ENCODE peak calls at places on chromosome X, in five cellular contexts. S is tibial artery, O is PC-3, Q is fibroblast of lung, W is left ventricle myocardium inferior. H is an unnamed sample.

GRCh38 chrX:150683112-150683511 is 10.1 kb upstream of the MTMR1 start:
- DNase-seq in O (no peak), Q (no peak), S (no peak), W (no peak), H (no peak)

GRCh38 chrX:66919280-66919832 is 280.5 kb upstream of the EDA2R start:
- DNase-seq in Q (no peak), W (no peak), O (peak; percentile 1), S (no peak), H (no peak)

GRCh38 chrX:137031039-137031438 is 2.8 kb downstream of the GPR101 start:
- DNase-seq in Q (no peak), W (no peak), S (no peak), O (no peak), H (no peak)

GRCh38 chrX:106612403-106612789 is 618 bp downstream of the RADX start:
- DNase-seq in Q (peak; percentile 12), W (no peak), O (peak; percentile 2), S (no peak), H (no peak)

GRCh38 chrX:37380920-37381319 is 31.8 kb downstream of the PRRG1 start:
- DNase-seq in S (no peak), W (no peak), Q (peak; percentile 85), O (peak; percentile 94), H (no peak)

GRCh38 chrX:23783569-23784486 is 855 bp downstream of the SAT1 start:
- DNase-seq in Q (peak; percentile 13), O (peak; percentile 17), S (no peak), W (no peak), H (no peak)

GRCh38 chrX:110123331-110123782 is 120.4 kb downstream of the TMEM164 start:
- DNase-seq in O (no peak), Q (no peak), W (no peak), S (no peak), H (no peak)

GRCh38 chrX:104343408-104344129 is 88.8 kb upstream of the ESX1 start:
- DNase-seq in O (peak; percentile 94), S (no peak), W (no peak), Q (peak; percentile 79), H (no peak)

GRCh38 chrX:119692241-119693031 is 532 bp downstream of the SEPTIN6 start:
- DNase-seq in Q (peak; percentile 27), S (peak; percentile 72), W (peak; percentile 28), O (peak; percentile 36), H (no peak)

GRCh38 chrX:25009407-25009806 is 6.4 kb downstream of the ARX start:
- DNase-seq in O (no peak), W (no peak), Q (no peak), S (no peak), H (no peak)

GRCh38 chrX:68724531-68725020 is 77.1 kb downstream of the STARD8 start:
- DNase-seq in O (no peak), Q (no peak), S (no peak), W (no peak), H (no peak)

GRCh38 chrX:22629105-22629725 is 356.5 kb downstream of the CBLL2 start:
- DNase-seq in O (peak; percentile 64), W (no peak), S (no peak), Q (peak; percentile 82), H (no peak)

GRCh38 chrX:147776988-147777387 is 134.7 kb upstream of the FMR1 start:
- DNase-seq in S (no peak), Q (no peak), W (no peak), O (no peak), H (no peak)

GRCh38 chrX:147779173-147779572 is 132.5 kb upstream of the FMR1 start:
- DNase-seq in S (no peak), O (no peak), W (no peak), Q (no peak), H (no peak)

DNA sequence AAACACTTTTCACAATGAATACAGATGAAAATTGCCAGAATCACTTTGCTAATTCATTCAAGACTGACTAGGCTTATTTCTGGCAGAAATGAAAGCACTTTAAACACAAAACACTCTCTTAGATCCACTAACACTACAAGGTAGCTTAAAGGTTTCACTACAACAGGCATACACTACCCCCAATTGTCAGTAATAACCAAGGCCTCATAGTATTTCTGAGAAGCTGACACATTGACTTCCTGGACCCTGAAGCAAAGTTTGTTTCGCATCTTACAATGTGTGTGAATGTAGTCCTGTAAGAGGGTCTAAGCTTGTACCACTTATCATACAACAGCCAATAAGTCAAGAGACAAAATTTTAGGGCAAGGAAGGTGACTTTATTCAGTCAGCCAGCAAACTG is 129.9 kb upstream of the FMR1 start:
- DNase-seq in S (no peak), W (no peak), O (no peak), Q (no peak), H (no peak)
- H3K27me3 ChIP-seq in S (no peaks in the 10 kb centered on the region), W (no peaks in the 10 kb centered on the region), O (no peaks in the 10 kb centered on the region), Q (no peaks in the 10 kb centered on the region), H (no peaks in the 10 kb centered on the region)

DNA sequence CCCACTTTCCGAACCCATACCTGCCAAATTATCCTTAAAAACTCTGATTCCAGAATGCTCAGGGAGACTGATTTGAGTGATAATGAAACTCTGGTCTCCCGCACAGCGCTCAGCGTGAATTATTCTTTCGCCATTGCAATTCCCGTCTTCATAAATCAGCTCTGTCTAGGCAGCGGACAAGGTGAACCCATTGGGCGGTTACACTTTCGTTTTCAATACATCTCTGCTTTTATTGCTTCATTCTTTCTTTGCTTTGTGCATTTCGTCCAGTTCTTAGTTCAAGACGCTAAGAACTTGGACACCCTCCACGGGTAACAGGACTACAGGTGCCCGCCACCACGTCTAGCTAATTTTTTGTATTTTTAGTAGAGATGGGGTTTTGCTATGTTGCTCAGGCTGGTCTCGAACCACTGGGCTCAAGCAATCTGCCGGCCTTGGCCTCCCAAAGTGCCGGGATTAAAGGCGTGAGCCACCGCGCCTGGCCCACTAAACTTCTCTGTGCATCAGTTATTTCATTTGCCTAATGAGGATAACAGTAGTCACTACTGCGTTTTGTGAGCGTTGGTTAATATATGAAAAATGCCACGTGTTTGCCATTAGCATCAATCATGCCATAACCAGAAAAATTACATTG is 930 bp upstream of the PGK1 start:
- DNase-seq in O (no peak), W (no peak), Q (no peak), S (no peak), H (no peak)
- H3K4me3 ChIP-seq in O (peak overlapping the region; percentile 88), W (peak overlapping the region; percentile 80), Q (peak overlapping the region; percentile 55), S (peak overlapping the region; percentile 77), H (peak overlapping the region; percentile 82)

GRCh38 chrX:154022716-154023115 is 3.0 kb upstream of the IRAK1 start:
- DNase-seq in Q (no peak), S (no peak), O (no peak), W (no peak), H (no peak)

GRCh38 chrX:154022108-154022507 is 2.4 kb upstream of the IRAK1 start:
- DNase-seq in W (no peak), Q (no peak), O (no peak), S (no peak), H (no peak)

GRCh38 chrX:154025230-154025629 is 5.5 kb upstream of the IRAK1 start:
- DNase-seq in O (no peak), Q (no peak), W (no peak), S (no peak), H (no peak)

GRCh38 chrX:154024271-154024670 is 4.6 kb upstream of the IRAK1 start:
- DNase-seq in W (no peak), O (no peak), Q (no peak), S (no peak), H (no peak)

DNA sequence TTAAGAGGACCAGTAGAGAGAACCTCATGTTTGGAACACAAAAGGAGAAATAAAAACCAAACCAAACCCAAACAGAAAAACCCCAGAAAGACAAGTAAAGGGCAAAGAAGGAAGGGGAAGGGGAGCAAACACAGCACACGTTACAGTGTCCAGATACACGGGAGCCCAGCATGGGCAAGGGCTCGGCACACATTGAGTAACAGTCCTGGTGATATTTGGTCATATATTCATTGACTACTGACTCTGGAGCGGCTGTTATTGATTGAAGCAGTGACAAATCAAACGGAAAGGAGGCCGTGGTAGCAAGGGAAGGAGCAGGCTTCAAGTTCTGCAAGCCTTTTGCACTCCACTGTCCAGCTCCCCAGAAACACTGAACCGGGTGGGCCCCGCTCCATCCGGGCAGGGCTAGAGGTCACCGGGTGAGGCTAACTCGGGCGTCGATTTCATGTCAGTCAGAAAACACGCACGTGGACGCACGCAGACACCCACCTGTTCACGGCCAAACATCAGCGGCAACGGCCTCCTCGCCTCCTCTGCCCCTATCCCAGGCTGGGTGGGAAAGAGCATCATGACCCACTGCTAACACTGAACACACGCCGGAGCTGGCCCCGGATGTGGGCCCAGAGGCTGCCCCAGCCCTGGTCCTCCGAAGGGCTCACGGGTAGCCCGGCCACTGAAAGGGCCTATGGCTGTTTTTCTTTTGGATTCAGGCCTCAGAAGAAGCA is 3.7 kb upstream of the IRAK1 start:
- DNase-seq in S (no peak), W (no peak), Q (no peak), O (no peak), H (no peak)
- H3K27ac ChIP-seq in S (no peak overlapping the region), W (no peak overlapping the region), Q (no peak overlapping the region), O (no peak overlapping the region), H (no peak overlapping the region)

GRCh38 chrX:56232221-56233082 is at the start of gene KLF8:
- DNase-seq in O (no peak), W (peak; percentile 46), S (peak; percentile 84), Q (no peak), H (no peak)
- H3K27me3 ChIP-seq in O (no peaks in the 10 kb centered on the region), W (no peaks in the 10 kb centered on the region), S (no peaks in the 10 kb centered on the region), Q (no peaks in the 10 kb centered on the region), H (peaks cover 3% of the 10 kb centered on the region)